ENCODE peak calls at places on chromosomes 2 and 18, in seven cellular contexts. B is prostate gland, X is heart left ventricle, P is K562, I is tibial nerve, R is Peyer's patch, M is adrenal gland. E is an unnamed sample.

GRCh38 chr2:84631047-84631446 is 114.7 kb downstream of the DNAH6 start:
- DNase-seq in M (no peak), I (no peak), R (no peak), B (no peak), X (no peak), P (peak; percentile 42), E (no peak)

GRCh38 chr2:214410918-214411554 is at the start of gene VWC2L:
- DNase-seq in R (no peak), M (peak; percentile 63), P (peak; percentile 4), B (peak; percentile 49), I (peak; percentile 17), X (peak; percentile 64), E (peak; percentile 87)

GRCh38 chr2:72139871-72140620 is 7.6 kb downstream of the CYP26B1 start:
- DNase-seq in X (no peak), B (no peak), R (peak; percentile 33), P (no peak), M (no peak), I (peak; percentile 10), E (no peak)

GRCh38 chr2:225037374-225038075 is 4.7 kb downstream of the DOCK10 start:
- DNase-seq in X (no peak), R (no peak), P (no peak), I (no peak), B (no peak), M (no peak), E (no peak)

GRCh38 chr18:32201936-32202335 is 12.1 kb downstream of the MEP1B start:
- DNase-seq in M (no peak), P (no peak), B (no peak), I (no peak), X (no peak), R (peak; percentile 92), E (no peak)

GRCh38 chr2:240557101-240557751 is 562 bp downstream of the ANKMY1 start:
- DNase-seq in R (no peak), B (peak; percentile 3), M (peak; percentile 19), P (no peak), I (no peak), X (no peak), E (peak; percentile 18)

GRCh38 chr2:10909050-10909995 is 2.4 kb upstream of the KCNF1 start:
- DNase-seq in M (no peak), P (peak; percentile 54), R (peak; percentile 44), X (no peak), I (no peak), B (no peak), E (no peak)

GRCh38 chr2:88055436-88056128 is at the start of gene KRCC1:
- DNase-seq in M (peak; percentile 95), R (peak; percentile 98), I (peak; percentile 88), X (peak; percentile 98), P (peak; percentile 95), B (peak; percentile 94), E (peak; percentile 96)

GRCh38 chr18:29501952-29502351 is 1325.0 kb upstream of the CDH2 start:
- DNase-seq in P (no peak), B (no peak), I (no peak), X (no peak), M (no peak), R (no peak), E (no peak)

GRCh38 chr18:21080576-21080975 is 31.0 kb downstream of the ROCK1 start:
- DNase-seq in P (no peak), I (no peak), M (no peak), R (no peak), X (no peak), B (no peak), E (no peak)

GRCh38 chr2:55616509-55617159 is 788 bp downstream of the PPP4R3B start:
- DNase-seq in R (peak; percentile 56), B (peak; percentile 29), P (peak; percentile 54), I (no peak), X (no peak), M (peak; percentile 52), E (peak; percentile 55)

GRCh38 chr2:10271509-10271908 is 31.2 kb upstream of the HPCAL1 start:
- DNase-seq in R (no peak), M (no peak), B (no peak), X (no peak), P (no peak), I (no peak), E (peak; percentile 4)

GRCh38 chr2:210895132-210895531 is 338.7 kb downstream of the CPS1 start:
- DNase-seq in B (no peak), R (no peak), P (no peak), M (no peak), X (no peak), I (no peak), E (no peak)

GRCh38 chr2:66440011-66440542 is 5.2 kb downstream of the MEIS1 start:
- DNase-seq in X (peak; percentile 42), R (no peak), B (no peak), M (peak; percentile 26), I (no peak), P (no peak), E (no peak)

DNA sequence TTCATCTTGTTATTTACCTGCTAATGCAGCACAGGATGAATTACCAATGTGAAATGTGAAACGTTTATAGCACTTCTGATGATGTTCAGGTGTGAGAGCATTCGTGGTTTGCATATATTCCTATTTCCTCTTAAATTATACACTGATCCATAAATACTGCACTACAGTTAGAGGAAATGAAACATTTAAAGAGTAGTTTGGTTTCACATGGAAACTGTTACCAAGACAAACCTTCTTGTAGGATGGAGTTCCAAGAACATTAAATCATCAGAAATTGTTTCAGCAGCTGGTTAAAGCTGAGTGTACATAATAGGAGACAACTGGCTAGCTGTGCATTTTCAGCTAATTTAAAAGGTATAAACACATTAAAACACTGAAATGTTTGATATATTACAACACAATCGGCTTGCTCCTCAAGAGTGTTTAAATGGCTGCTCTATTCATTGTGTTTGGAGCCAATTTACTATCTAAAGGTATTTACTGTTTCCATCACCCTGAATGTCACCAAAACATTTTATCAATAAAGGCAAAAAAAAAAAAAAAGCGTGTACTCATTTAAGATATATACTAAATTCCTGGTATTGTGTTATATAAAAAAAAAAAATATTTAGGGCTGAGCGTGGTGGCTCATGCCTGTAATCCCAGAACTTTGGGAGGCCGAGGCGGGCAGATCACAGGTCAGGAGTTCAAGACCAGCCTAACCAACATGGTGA is 100.6 kb downstream of the DYM start:
- DNase-seq in M (no peak), B (no peak), R (no peak), I (no peak), P (no peak), X (no peak), E (no peak)
- H3K27ac ChIP-seq in M (no peak overlapping the region), B (no peak overlapping the region), R (no peak overlapping the region), I (no peak overlapping the region), P (no peak overlapping the region), X (no peak overlapping the region), E (no peak overlapping the region)

DNA sequence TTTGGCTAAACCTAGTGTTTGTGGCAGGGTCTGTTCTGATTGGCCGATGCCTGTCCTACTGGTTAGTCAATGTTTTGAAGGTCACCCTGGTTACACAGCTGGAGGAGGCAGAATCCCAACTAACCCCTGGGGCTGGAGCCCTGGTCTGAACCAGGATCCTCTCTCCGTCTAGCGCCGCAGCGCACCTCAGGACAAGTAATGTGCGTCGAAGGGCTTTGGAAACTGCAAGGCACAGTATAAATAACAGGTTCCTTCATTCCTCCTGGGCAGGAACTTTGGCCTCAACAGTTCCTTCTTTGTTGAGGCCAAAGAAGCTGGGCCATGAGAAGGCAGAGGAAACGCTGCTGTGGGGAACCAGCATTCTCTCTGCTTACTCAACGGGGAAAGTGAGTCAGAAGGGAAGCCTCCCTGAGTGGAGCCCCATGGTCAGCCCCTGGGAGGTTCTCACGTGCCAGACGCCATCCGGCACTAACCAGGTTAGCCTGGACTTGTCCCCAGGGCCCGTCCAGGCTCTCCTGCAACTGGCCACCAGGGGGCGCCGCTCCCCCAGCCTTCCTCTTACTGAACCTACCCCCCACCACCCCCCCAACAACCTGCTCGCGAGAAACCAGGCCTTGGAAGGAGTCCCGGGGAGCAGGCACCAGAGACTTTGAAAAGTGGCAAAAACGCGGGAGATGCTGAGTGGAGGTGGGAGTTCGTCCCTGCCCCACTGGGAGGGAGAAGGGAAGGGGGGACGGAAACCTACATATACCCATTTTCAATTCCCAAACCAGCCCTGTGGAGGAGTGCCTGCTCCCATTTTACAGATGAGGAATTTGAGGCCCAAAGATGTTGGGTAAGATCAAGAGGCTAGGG is 19.8 kb downstream of the TEX44 start:
- DNase-seq in M (peak; percentile 96), R (peak; percentile 97), X (peak; percentile 93), I (peak; percentile 91), B (peak; percentile 92), P (peak; percentile 92), E (peak; percentile 92)
- TF ChIP-seq POLR2A in M (no peak), R (peak; percentile 22), X (no peak), I (peak; percentile 40), B (no peak), P (no peak), E (no peak)

GRCh38 chr2:16438571-16439294 is 226.9 kb downstream of the CYRIA start:
- DNase-seq in P (peak; percentile 52), R (no peak), M (no peak), X (no peak), I (no peak), B (no peak), E (no peak)
- H3K27ac ChIP-seq in P (peak overlapping the region; percentile 20), R (no peak overlapping the region), M (no peak overlapping the region), X (no peak overlapping the region), I (no peak overlapping the region), B (no peak overlapping the region), E (no peak overlapping the region)

GRCh38 chr2:19902272-19902730 is 518 bp upstream of the TTC32 start:
- DNase-seq in I (no peak), X (no peak), M (no peak), R (no peak), B (no peak), P (no peak), E (no peak)
- TF ChIP-seq POLR2A in I (no peak), X (no peak), M (no peak), R (no peak), B (no peak), P (no peak), E (no peak)

GRCh38 chr2:70517804-70518203 is 35.8 kb downstream of the TGFA start:
- DNase-seq in R (peak; percentile 73), I (no peak), M (no peak), B (no peak), X (no peak), P (no peak), E (no peak)
- H3K27ac ChIP-seq in R (no peak overlapping the region), I (no peak overlapping the region), M (no peak overlapping the region), B (no peak overlapping the region), X (no peak overlapping the region), P (no peak overlapping the region), E (no peak overlapping the region)

GRCh38 chr2:3558205-3559014 is at the start of gene RNASEH1:
- DNase-seq in P (peak; percentile 99), R (peak; percentile 99), B (peak; percentile 97), X (peak; percentile 99), M (peak; percentile 98), I (peak; percentile 97), E (peak; percentile 97)
- TF ChIP-seq POLR2A in P (peak; percentile 95), R (peak; percentile 82), B (peak; percentile 66), X (peak; percentile 86), M (peak; percentile 83), I (peak; percentile 86), E (no peak)